ENCODE peak calls at places on chromosomes 4 and X, in six cellular contexts. N is naive thymus-derived CD8-positive, alpha-beta T cell; W is NCI-H748 treated with DMSO at 0.1 percent for 48 hours; E is myocyte; S is HEK293T; Q is 8988T. F is an unnamed sample.

GRCh38 chr4:47493238-47494123 is 8.4 kb downstream of the ATP10D start:
- DNase-seq in N (no peak), W (no peak), E (no peak), S (no peak), Q (no peak), F (no peak)

GRCh38 chr4:53608649-53609048 is 17.4 kb upstream of the LNX1 start:
- DNase-seq in N (no peak), W (no peak), E (no peak), S (no peak), Q (no peak), F (no peak)

GRCh38 chr4:17230727-17231126 is 281.2 kb downstream of the QDPR start:
- DNase-seq in N (no peak), W (no peak), E (no peak), S (no peak), Q (no peak), F (no peak)

GRCh38 chr4:54322817-54323417 is 93.8 kb downstream of the PDGFRA start:
- DNase-seq in N (peak; percentile 47), W (peak; percentile 39), E (peak; percentile 68), S (peak; percentile 74), Q (peak; percentile 74), F (peak; percentile 40)

GRCh38 chr4:150207871-150208270 is 129.6 kb downstream of the DCLK2 start:
- DNase-seq in N (no peak), W (no peak), E (no peak), S (no peak), Q (no peak), F (no peak)

GRCh38 chr4:77692847-77693432 is 87.3 kb downstream of the CXCL13 start:
- DNase-seq in N (no peak), W (no peak), E (no peak), S (no peak), Q (no peak), F (no peak)

GRCh38 chr4:174365018-174365587 is 81.4 kb downstream of the CEP44 start:
- DNase-seq in N (peak; percentile 38), W (peak; percentile 7), E (peak; percentile 63), S (peak; percentile 20), Q (no peak), F (no peak)

GRCh38 chr4:4456816-4457578 is 70.1 kb downstream of the NSG1 start:
- DNase-seq in N (no peak), W (no peak), E (no peak), S (no peak), Q (no peak), F (no peak)

GRCh38 chr4:89657931-89658700 is 178.8 kb downstream of the SNCA start:
- DNase-seq in N (peak; percentile 8), W (peak; percentile 4), E (peak; percentile 52), S (peak; percentile 17), Q (no peak), F (no peak)

GRCh38 chr4:158128540-158128939 is 44.3 kb downstream of the GASK1B start:
- DNase-seq in N (no peak), W (no peak), E (no peak), S (no peak), Q (no peak), F (no peak)

GRCh38 chrX:110415440-110416167 is 57.0 kb downstream of the RTL9 start:
- DNase-seq in N (no peak), W (no peak), E (no peak), S (no peak), Q (no peak), F (no peak)

GRCh38 chrX:72495041-72495440 is 77.6 kb downstream of the HDAC8 start:
- DNase-seq in N (no peak), W (no peak), E (no peak), S (no peak), Q (no peak), F (no peak)

GRCh38 chr4:112327950-112328349 is 30.8 kb downstream of the ALPK1 start:
- DNase-seq in N (peak; percentile 35), W (peak; percentile 51), E (peak; percentile 72), S (peak; percentile 20), Q (no peak), F (no peak)

GRCh38 chrX:39753296-39753996 is 344.3 kb downstream of the BCOR start:
- DNase-seq in N (no peak), W (no peak), E (peak; percentile 37), S (no peak), Q (no peak), F (no peak)

GRCh38 chrX:45400380-45400779 is 199.7 kb upstream of the DIPK2B start:
- DNase-seq in N (no peak), W (no peak), E (peak; percentile 58), S (no peak), Q (no peak), F (no peak)

GRCh38 chr4:153438916-153439756 is 27.0 kb upstream of the TMEM131L start:
- DNase-seq in N (peak; percentile 67), W (no peak), E (peak; percentile 28), S (no peak), Q (no peak), F (peak; percentile 35)

GRCh38 chrX:150099316-150099715 is 161.0 kb upstream of the EOLA2 start:
- DNase-seq in N (no peak), W (no peak), E (no peak), S (no peak), Q (no peak), F (no peak)

GRCh38 chr4:176191974-176192373 is 3.4 kb downstream of the SPATA4 start:
- DNase-seq in N (no peak), W (peak; percentile 67), E (peak; percentile 52), S (no peak), Q (no peak), F (no peak)

F was measured in activated gamma-delta T cell treated with Interleukin-2 at 50 U/mL for 16 hours.